ENCODE peak calls at places on chromosomes 7 and 10, in four cellular contexts. T is K562, H is HepG2, I is GM12878. S is an unnamed sample.

GRCh38 chr7:128352138-128352537 is 8.4 kb upstream of the RBM28 start:
- DNase-seq in T (no peak), H (peak), I (no peak), S (peak)

GRCh38 chr7:112283382-112283910 is 77.0 kb downstream of the ZNF277 start:
- DNase-seq in T (no peak), H (no peak), I (no peak), S (no peak)

GRCh38 chr10:34811126-34811967 is 3.7 kb downstream of the PARD3 start:
- DNase-seq in T (no peak), H (no peak), I (no peak), S (no peak)

GRCh38 chr7:84492565-84493034 is 298.0 kb upstream of the SEMA3A start:
- DNase-seq in T (no peak), H (no peak), I (no peak), S (no peak)

GRCh38 chr10:110263164-110263563 is 41.6 kb downstream of the SMNDC1 start:
- DNase-seq in T (no peak), H (no peak), I (no peak), S (no peak)

GRCh38 chr7:27182861-27183681 is 2.0 kb downstream of the HOXA11 start:
- DNase-seq in T (no peak), H (no peak), I (no peak), S (peak)

GRCh38 chr10:97412891-97413304 is 11.8 kb upstream of the RRP12 start:
- DNase-seq in T (no peak), H (peak), I (no peak), S (no peak)

GRCh38 chr7:158576050-158576762 is 11.4 kb downstream of the PTPRN2 start:
- DNase-seq in T (no peak), H (no peak), I (no peak), S (no peak)

GRCh38 chr10:27319752-27320561 is 79.4 kb upstream of the ACBD5 start:
- DNase-seq in T (peak), H (no peak), I (no peak), S (peak)

GRCh38 chr7:48074231-48074654 is 14.8 kb upstream of the UPP1 start:
- DNase-seq in T (no peak), H (no peak), I (no peak), S (no peak)

GRCh38 chr7:143346018-143346417 is 16.5 kb downstream of the FAM131B start:
- DNase-seq in T (no peak), H (no peak), I (no peak), S (peak)

GRCh38 chr10:62268399-62269076 is at the start of gene RTKN2:
- DNase-seq in T (peak), H (peak), I (no peak), S (peak)
- TF ChIP-seq NR2C2 in T (no peak), H (peak), I (no peak), S (peak)

GRCh38 chr7:822692-823276 is 9.5 kb upstream of the SUN1 start:
- DNase-seq in T (no peak), H (no peak), I (no peak), S (peak)

GRCh38 chr7:824106-824505 is 8.2 kb upstream of the SUN1 start:
- DNase-seq in T (no peak), H (no peak), I (no peak), S (no peak)

GRCh38 chr7:820341-820740 is 11.9 kb upstream of the SUN1 start:
- DNase-seq in T (no peak), H (no peak), I (no peak), S (no peak)

GRCh38 chr7:823639-824038 is 8.6 kb upstream of the SUN1 start:
- DNase-seq in T (no peak), H (no peak), I (no peak), S (no peak)

GRCh38 chr7:821688-822087 is 10.6 kb upstream of the SUN1 start:
- DNase-seq in T (no peak), H (no peak), I (no peak), S (no peak)
- TF ChIP-seq ATF3 in T (no peak), H (no peak), I (no peak), S (no peak)

GRCh38 chr10:75230600-75231038 is 5.1 kb downstream of the COMTD1 start:
- DNase-seq in T (peak), H (peak), I (peak), S (peak)
- TF ChIP-seq NR2C2 in T (no peak), H (no peak), I (no peak), S (no peak)

GRCh38 chr10:19488592-19489280 is 327.5 kb upstream of the PLXDC2 start:
- DNase-seq in T (no peak), H (peak), I (no peak), S (peak)
- TF ChIP-seq ATF3 in T (no peak), H (no peak), I (no peak), S (no peak)

DNA sequence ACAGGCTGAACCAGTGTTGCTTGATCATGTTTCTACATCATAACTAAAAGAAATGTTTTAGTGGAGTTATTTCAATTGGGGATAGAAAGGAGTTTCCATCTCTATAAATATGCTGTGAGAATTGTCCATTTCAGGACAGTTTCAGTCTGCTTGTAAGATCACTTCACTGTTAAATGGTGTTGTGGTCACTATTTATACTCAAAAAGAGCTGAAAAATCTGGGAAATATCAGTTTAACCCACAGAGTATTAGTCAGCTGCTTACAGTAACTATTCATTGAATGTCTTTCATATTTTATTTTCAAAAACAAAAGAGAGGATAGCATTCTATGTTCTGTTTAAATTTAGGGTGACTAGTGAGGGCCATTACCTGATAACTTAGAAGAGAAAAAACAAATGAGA is 85.4 kb upstream of the PLXDC2 start:
- DNase-seq in T (no peak), H (no peak), I (no peak), S (no peak)
- TF ChIP-seq NR2C2 in T (no peak), H (no peak), I (no peak), S (no peak)

GRCh38 chr10:13351340-13351915 is 3.3 kb upstream of the SEPHS1 start:
- DNase-seq in T (no peak), H (no peak), I (no peak), S (peak)
- TF ChIP-seq ATF3 in T (no peak), H (no peak), I (no peak), S (no peak)

GRCh38 chr10:125054216-125054615 is 106.1 kb downstream of the CTBP2 start:
- DNase-seq in T (peak), H (no peak), I (no peak), S (no peak)
- TF ChIP-seq NR2C2 in T (no peak), H (no peak), I (no peak), S (no peak)

GRCh38 chr10:48543445-48543844 is 61.4 kb downstream of the ARHGAP22 start:
- DNase-seq in T (no peak), H (no peak), I (no peak), S (no peak)

GRCh38 chr10:48542471-48543210 is 62.2 kb downstream of the ARHGAP22 start:
- DNase-seq in T (no peak), H (no peak), I (no peak), S (no peak)

GRCh38 chr10:48536916-48537890 is 67.7 kb downstream of the ARHGAP22 start:
- DNase-seq in T (no peak), H (no peak), I (no peak), S (peak)

GRCh38 chr10:48538611-48539010 is 66.3 kb downstream of the ARHGAP22 start:
- DNase-seq in T (no peak), H (no peak), I (no peak), S (no peak)

GRCh38 chr10:48541144-48541795 is 63.6 kb downstream of the ARHGAP22 start:
- DNase-seq in T (no peak), H (no peak), I (no peak), S (no peak)
- TF ChIP-seq ATF3 in T (no peak), H (no peak), I (no peak), S (no peak)